ENCODE peak calls at places on chromosomes 4 and X, in four cellular contexts. S is H9, L is IMR-90, U is H1. I is an unnamed sample.

GRCh38 chr4:147741190-147741788 is 9.4 kb downstream of the ARHGAP10 start:
- DNase-seq in S (no peak), L (peak; percentile 71), U (no peak), I (no peak)

GRCh38 chr4:154677300-154677699 is 64.8 kb upstream of the FGG start:
- DNase-seq in S (no peak), L (no peak), U (no peak), I (peak; percentile 14)

GRCh38 chr4:165726831-165727230 is 146.2 kb upstream of the TLL1 start:
- DNase-seq in S (no peak), L (no peak), U (no peak), I (no peak)

GRCh38 chrX:110317079-110317819 is 636 bp downstream of the AMMECR1 start:
- DNase-seq in S (no peak), L (no peak), U (peak; percentile 47), I (peak; percentile 16)

GRCh38 chrX:150507251-150507856 is 61.1 kb upstream of the MTM1 start:
- DNase-seq in S (peak; percentile 78), L (no peak), U (peak; percentile 51), I (peak; percentile 52)

GRCh38 chrX:10259716-10260115 is 102.9 kb downstream of the CLCN4 start:
- DNase-seq in S (no peak), L (peak; percentile 55), U (no peak), I (no peak)

GRCh38 chrX:114615765-114616164 is 31.9 kb downstream of the HTR2C start:
- DNase-seq in S (no peak), L (no peak), U (no peak), I (no peak)

GRCh38 chr4:65670331-65671031 is at the start of gene EPHA5:
- DNase-seq in S (peak; percentile 92), L (peak; percentile 41), U (peak; percentile 86), I (peak; percentile 93)

GRCh38 chr4:130639871-130640270 is 1543.9 kb downstream of the C4orf33 start:
- DNase-seq in S (no peak), L (no peak), U (no peak), I (no peak)

GRCh38 chr4:76806336-76806735 is 91.6 kb downstream of the SOWAHB start:
- DNase-seq in S (no peak), L (peak; percentile 34), U (no peak), I (no peak)

GRCh38 chr4:35963969-35964515 is 280.3 kb downstream of the ARAP2 start:
- DNase-seq in S (no peak), L (no peak), U (no peak), I (no peak)

GRCh38 chr4:173509031-173510001 is 20.7 kb downstream of the HAND2 start:
- DNase-seq in S (no peak), L (no peak), U (peak; percentile 65), I (peak; percentile 70)

GRCh38 chrX:124266325-124267087 is 66.0 kb upstream of the TEX13D start:
- DNase-seq in S (no peak), L (no peak), U (no peak), I (no peak)

GRCh38 chr4:53598901-53599300 is 7.6 kb upstream of the LNX1 start:
- DNase-seq in S (no peak), L (no peak), U (no peak), I (no peak)

GRCh38 chr4:93396274-93396673 is 432.3 kb upstream of the ATOH1 start:
- DNase-seq in S (no peak), L (peak; percentile 77), U (no peak), I (peak; percentile 30)

GRCh38 chrX:10089378-10089795 is 67.4 kb upstream of the CLCN4 start:
- DNase-seq in S (no peak), L (peak; percentile 36), U (no peak), I (no peak)

GRCh38 chrX:3320471-3321046 is 25.9 kb downstream of the MXRA5 start:
- DNase-seq in S (no peak), L (peak; percentile 4), U (no peak), I (no peak)

GRCh38 chr4:40193018-40193571 is 3.7 kb upstream of the RHOH start:
- DNase-seq in S (no peak), L (no peak), U (peak; percentile 42), I (no peak)

GRCh38 chr4:73208376-73208775 is 50.2 kb downstream of the ANKRD17 start:
- DNase-seq in S (no peak), L (peak; percentile 79), U (no peak), I (no peak)

GRCh38 chr4:173288296-173288695 is 45.9 kb downstream of the HMGB2 start:
- DNase-seq in S (peak; percentile 65), L (peak; percentile 57), U (peak; percentile 91), I (peak; percentile 77)

GRCh38 chrX:29090811-29091210 is 503.6 kb downstream of the IL1RAPL1 start:
- DNase-seq in S (no peak), L (peak; percentile 29), U (no peak), I (peak; percentile 36)

GRCh38 chrX:77415161-77415560 is 32.0 kb upstream of the FGF16 start:
- DNase-seq in S (no peak), L (no peak), U (no peak), I (peak; percentile 43)

GRCh38 chrX:115311666-115312065 is 22.2 kb downstream of the LUZP4 start:
- DNase-seq in S (peak; percentile 93), L (no peak), U (peak; percentile 65), I (peak; percentile 87)

GRCh38 chrX:133412246-133412645 is 3.0 kb downstream of the GPC4 start:
- DNase-seq in S (no peak), L (peak; percentile 13), U (no peak), I (peak; percentile 75)

GRCh38 chr4:5751918-5752802 is 41.2 kb downstream of the EVC start:
- DNase-seq in S (peak; percentile 90), L (peak; percentile 90), U (peak; percentile 74), I (peak; percentile 58)

GRCh38 chrX:16484338-16484737 is 165.6 kb upstream of the S100G start:
- DNase-seq in S (no peak), L (peak; percentile 97), U (no peak), I (no peak)

GRCh38 chr4:100960232-100960631 is 387.1 kb downstream of the PPP3CA start:
- DNase-seq in S (no peak), L (no peak), U (no peak), I (no peak)

GRCh38 chrX:2677764-2678163 is 13.3 kb upstream of the CD99 start:
- DNase-seq in S (peak; percentile 47), L (peak; percentile 99), U (no peak), I (peak; percentile 53)

GRCh38 chr4:111595456-111595855 is 549.8 kb upstream of the FAM241A start:
- DNase-seq in S (no peak), L (no peak), U (no peak), I (no peak)
- H2BK5ac ChIP-seq in S (no peak overlapping the region), L (no peak overlapping the region), U (no peak overlapping the region), I (no peak overlapping the region)

GRCh38 chr4:8597791-8598190 is 5.2 kb downstream of the CPZ start:
- DNase-seq in S (no peak), L (no peak), U (no peak), I (no peak)

GRCh38 chr4:8597319-8597718 is 4.8 kb downstream of the CPZ start:
- DNase-seq in S (no peak), L (no peak), U (no peak), I (no peak)

GRCh38 chr4:8595237-8596087 is 2.9 kb downstream of the CPZ start:
- DNase-seq in S (no peak), L (no peak), U (no peak), I (no peak)

GRCh38 chr4:8598391-8599090 is 6.0 kb downstream of the CPZ start:
- DNase-seq in S (no peak), L (no peak), U (no peak), I (no peak)

DNA sequence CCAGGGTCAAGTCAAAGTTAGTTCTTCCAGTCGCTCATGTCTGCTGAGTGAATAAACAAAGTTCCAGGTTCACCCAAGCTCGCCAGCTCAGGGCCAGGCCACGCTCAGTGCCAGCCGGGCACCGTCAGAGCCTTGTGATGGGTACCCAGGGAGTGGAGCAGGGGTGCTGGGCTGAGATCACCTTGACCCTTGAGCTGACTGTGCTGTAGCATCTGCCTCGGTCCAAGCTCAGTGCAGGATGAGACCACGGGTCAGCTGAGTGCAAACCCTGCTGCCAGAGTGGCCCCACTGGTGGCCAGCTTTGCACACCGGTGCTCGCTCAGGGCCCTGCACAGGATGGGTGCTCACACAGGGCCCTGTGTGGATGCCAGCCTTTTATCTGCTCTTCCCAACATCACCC is 4.3 kb downstream of the CPZ start:
- DNase-seq in S (no peak), L (no peak), U (no peak), I (no peak)
- H2BK15ac ChIP-seq in S (no peak overlapping the region), L (no peak overlapping the region), U (no peak overlapping the region), I (no peak overlapping the region)

GRCh38 chr4:8211229-8211628 is 12.1 kb downstream of the SH3TC1 start:
- DNase-seq in S (no peak), L (no peak), U (no peak), I (peak; percentile 31)
- H4K5ac ChIP-seq in S (no peak overlapping the region), L (no peak overlapping the region), U (no peak overlapping the region), I (no peak overlapping the region)

GRCh38 chr4:124044330-124044729 is 647.7 kb downstream of the SPRY1 start:
- DNase-seq in S (no peak), L (no peak), U (no peak), I (no peak)

DNA sequence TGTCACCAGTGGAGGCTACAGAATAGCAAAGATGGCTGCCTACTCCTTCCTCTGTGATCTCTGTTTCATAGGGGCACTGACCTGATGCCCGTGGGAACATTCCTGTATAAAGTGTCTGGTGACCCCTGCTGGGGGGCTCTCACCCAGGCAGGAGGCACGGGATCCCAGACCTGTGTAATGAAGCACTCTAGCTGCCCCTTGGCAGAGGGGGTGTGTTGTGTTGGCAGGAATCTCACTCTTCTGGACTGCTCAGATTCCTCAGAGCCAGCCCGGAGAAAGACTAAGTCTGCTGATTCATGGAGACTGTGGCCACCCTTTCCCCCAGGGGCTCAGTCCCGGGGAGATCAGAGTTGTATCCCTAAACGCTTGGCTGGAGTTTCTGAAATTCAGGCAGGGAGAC is 648.3 kb downstream of the SPRY1 start:
- DNase-seq in S (no peak), L (no peak), U (no peak), I (no peak)
- H2BK5ac ChIP-seq in S (no peak overlapping the region), L (no peak overlapping the region), U (no peak overlapping the region), I (no peak overlapping the region)

DNA sequence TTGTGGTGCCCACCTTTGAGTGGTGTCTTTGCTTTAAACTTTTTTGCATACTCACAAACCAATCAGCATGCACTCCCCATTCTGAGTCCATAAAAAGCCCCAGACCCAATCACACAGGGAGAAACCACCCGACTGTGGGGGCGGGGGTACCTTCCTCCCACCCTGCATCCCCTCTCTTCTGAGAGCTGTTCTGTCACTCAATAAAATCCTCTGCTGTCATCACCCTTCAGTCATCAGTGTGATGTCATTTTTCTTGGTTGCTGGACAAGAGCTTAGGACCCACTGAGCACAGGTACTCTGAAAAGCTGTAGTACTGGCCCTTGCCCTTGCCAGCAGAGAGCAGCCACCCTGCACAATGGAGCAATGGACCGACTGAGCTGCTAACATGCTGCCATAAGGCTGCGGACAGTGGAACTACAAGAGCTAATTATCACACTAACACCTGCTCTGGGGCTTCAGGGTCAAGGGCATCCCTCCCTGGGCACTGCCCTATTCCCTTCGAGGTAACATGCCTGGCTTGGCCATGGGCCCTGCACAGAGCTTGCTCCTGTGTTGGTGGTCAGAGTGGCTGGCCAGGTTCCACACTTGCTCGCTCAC is 62.9 kb upstream of the PGRMC2 start:
- DNase-seq in S (peak; percentile 45), L (no peak), U (peak; percentile 56), I (no peak)
- H2BK15ac ChIP-seq in S (no peak overlapping the region), L (peak overlapping the region; percentile 91), U (peak overlapping the region; percentile 73), I (no peak overlapping the region)